ENCODE peak calls at places on chromosome 11, in six cellular contexts. H is heart left ventricle; I is central memory CD4-positive, alpha-beta T cell; W is AG08396; A is ecto neural progenitor cell; F is stomach. V is an unnamed sample.

GRCh38 chr11:31958086-31958735 is 132.7 kb upstream of the RCN1 start:
- DNase-seq in H (peak), A (peak), W (peak), I (peak), F (peak), V (no peak)

GRCh38 chr11:48106166-48106565 is 110.4 kb upstream of the OR4B1 start:
- DNase-seq in H (no peak), I (no peak), F (no peak), W (no peak), A (no peak), V (no peak)

GRCh38 chr11:123054301-123055065 is 7.5 kb downstream of the HSPA8 start:
- DNase-seq in H (no peak), W (peak), I (peak), A (no peak), F (no peak), V (peak)

GRCh38 chr11:38791346-38791961 is 2193.4 kb upstream of the RAG2 start:
- DNase-seq in F (no peak), A (peak), W (peak), H (no peak), I (no peak), V (peak)

GRCh38 chr11:116986521-116987105 is 111.6 kb downstream of the SIK3 start:
- DNase-seq in I (peak), W (peak), H (no peak), F (no peak), A (no peak), V (no peak)

GRCh38 chr11:3089236-3090061 is 32.2 kb upstream of the CARS1 start:
- DNase-seq in H (no peak), A (no peak), F (no peak), I (no peak), W (peak), V (no peak)

GRCh38 chr11:113904379-113905101 is at the start of gene HTR3B:
- DNase-seq in I (no peak), W (no peak), F (no peak), H (no peak), A (no peak), V (no peak)

GRCh38 chr11:119706887-119707286 is 22.1 kb downstream of the NECTIN1 start:
- DNase-seq in A (no peak), H (no peak), I (no peak), W (no peak), F (no peak), V (no peak)

GRCh38 chr11:74701351-74701750 is 29.9 kb downstream of the CHRDL2 start:
- DNase-seq in A (no peak), H (no peak), I (no peak), W (no peak), F (no peak), V (no peak)

V was measured in mucosa of gallbladder.